ENCODE peak calls at places on chromosomes 3 and 15, in five cellular contexts. One of them, this sample, is unnamed.

GRCh38 chr3:155553800-155554199 is 191.1 kb downstream of the PLCH1 start:
- DNase-seq in lower leg skin: no peak
- DNase-seq in WTC11: no peak
- DNase-seq in activated effector memory CD4-positive, alpha-beta T cell treated with anti-CD3 and anti-CD28 coated beads, Interleukin-2, amount 50 U/mL, for 16 hours: no peak
- DNase-seq in uterus: no peak
- DNase-seq in this sample: no peak

GRCh38 chr15:27017168-27017809 is 46.3 kb downstream of the GABRG3 start:
- DNase-seq in lower leg skin: peak
- DNase-seq in WTC11: peak
- DNase-seq in activated effector memory CD4-positive, alpha-beta T cell treated with anti-CD3 and anti-CD28 coated beads, Interleukin-2, amount 50 U/mL, for 16 hours: no peak
- DNase-seq in uterus: no peak
- DNase-seq in this sample: peak

GRCh38 chr15:95265419-95265997 is 1034.1 kb downstream of the MCTP2 start:
- DNase-seq in lower leg skin: no peak
- DNase-seq in WTC11: no peak
- DNase-seq in activated effector memory CD4-positive, alpha-beta T cell treated with anti-CD3 and anti-CD28 coated beads, Interleukin-2, amount 50 U/mL, for 16 hours: no peak
- DNase-seq in uterus: no peak
- DNase-seq in this sample: no peak

GRCh38 chr15:31480356-31481058 is 153.9 kb downstream of the KLF13 start:
- DNase-seq in lower leg skin: no peak
- DNase-seq in WTC11: no peak
- DNase-seq in activated effector memory CD4-positive, alpha-beta T cell treated with anti-CD3 and anti-CD28 coated beads, Interleukin-2, amount 50 U/mL, for 16 hours: peak
- DNase-seq in uterus: peak
- DNase-seq in this sample: no peak

GRCh38 chr3:163622384-163622783 is 1455.9 kb downstream of the SI start:
- DNase-seq in lower leg skin: no peak
- DNase-seq in WTC11: peak
- DNase-seq in activated effector memory CD4-positive, alpha-beta T cell treated with anti-CD3 and anti-CD28 coated beads, Interleukin-2, amount 50 U/mL, for 16 hours: no peak
- DNase-seq in uterus: no peak
- DNase-seq in this sample: peak

GRCh38 chr15:96838088-96838487 is 507.6 kb downstream of the NR2F2 start:
- DNase-seq in lower leg skin: no peak
- DNase-seq in WTC11: no peak
- DNase-seq in activated effector memory CD4-positive, alpha-beta T cell treated with anti-CD3 and anti-CD28 coated beads, Interleukin-2, amount 50 U/mL, for 16 hours: no peak
- DNase-seq in uterus: no peak
- DNase-seq in this sample: no peak

GRCh38 chr3:158742861-158743260 is 10.6 kb upstream of the RARRES1 start:
- DNase-seq in lower leg skin: no peak
- DNase-seq in WTC11: no peak
- DNase-seq in activated effector memory CD4-positive, alpha-beta T cell treated with anti-CD3 and anti-CD28 coated beads, Interleukin-2, amount 50 U/mL, for 16 hours: no peak
- DNase-seq in uterus: no peak
- DNase-seq in this sample: no peak

GRCh38 chr3:196202516-196202970 is 8.7 kb downstream of the ZDHHC19 start:
- DNase-seq in lower leg skin: no peak
- DNase-seq in WTC11: no peak
- DNase-seq in activated effector memory CD4-positive, alpha-beta T cell treated with anti-CD3 and anti-CD28 coated beads, Interleukin-2, amount 50 U/mL, for 16 hours: no peak
- DNase-seq in uterus: no peak
- DNase-seq in this sample: no peak

GRCh38 chr3:149468504-149469212 is 5.8 kb upstream of the TM4SF4 start:
- DNase-seq in lower leg skin: no peak
- DNase-seq in WTC11: no peak
- DNase-seq in activated effector memory CD4-positive, alpha-beta T cell treated with anti-CD3 and anti-CD28 coated beads, Interleukin-2, amount 50 U/mL, for 16 hours: no peak
- DNase-seq in uterus: no peak
- DNase-seq in this sample: no peak

GRCh38 chr3:191026746-191027145 is 164.3 kb upstream of the GMNC start:
- DNase-seq in lower leg skin: no peak
- DNase-seq in WTC11: no peak
- DNase-seq in activated effector memory CD4-positive, alpha-beta T cell treated with anti-CD3 and anti-CD28 coated beads, Interleukin-2, amount 50 U/mL, for 16 hours: no peak
- DNase-seq in uterus: no peak
- DNase-seq in this sample: no peak

GRCh38 chr3:111845996-111846395 is 13.1 kb upstream of the PHLDB2 start:
- DNase-seq in lower leg skin: no peak
- DNase-seq in WTC11: no peak
- DNase-seq in activated effector memory CD4-positive, alpha-beta T cell treated with anti-CD3 and anti-CD28 coated beads, Interleukin-2, amount 50 U/mL, for 16 hours: no peak
- DNase-seq in uterus: no peak
- DNase-seq in this sample: no peak

This sample was measured in NCI-H1417.